ENCODE peak calls at places on chromosomes 7 and 10, in seven cellular contexts. V is activated T-helper 1 cell treated with anti-CD3 and anti-CD28 coated beads, Interleukin-12 subunit alpha, Interleukin-12 subunit beta, Interleukin-2, Interleukin-4 antibody, amounts not matched to agents 30 ng/mL and 10 ng/mL and 1 ng/mL, durations not matched to agents 14 hours and 24 hours and 36 hours; A is mesothelial cell of epicardium; L is activated gamma-delta T cell treated with anti-CD3 and anti-CD28 coated beads, Interleukin-2, amount 50 U/mL, for 16 hours; X is dermis blood vessel endothelial cell; U is stimulated activated CD4-positive, alpha-beta T cell treated with anti-CD3 and anti-CD28 coated beads, Interleukin-12 subunit alpha, Interleukin-12 subunit beta, amount 100 ng/mL, for 24 hours; E is iris pigment epithelial cell. Q is an unnamed sample.

GRCh38 chr7:41222704-41223103 is 480.2 kb downstream of the INHBA start:
- DNase-seq in A (no peak), U (no peak), V (no peak), E (peak), L (no peak), X (peak), Q (no peak)

GRCh38 chr7:95636140-95636539 is 39.8 kb upstream of the PDK4 start:
- DNase-seq in X (no peak), A (no peak), L (no peak), V (no peak), U (no peak), E (peak), Q (no peak)

GRCh38 chr10:124116771-124117510 is 23.5 kb upstream of the CHST15 start:
- DNase-seq in E (no peak), X (peak), A (no peak), L (no peak), V (no peak), U (no peak), Q (no peak)

GRCh38 chr7:34652784-34653183 is 5.2 kb upstream of the NPSR1 start:
- DNase-seq in V (no peak), A (no peak), U (no peak), X (no peak), E (no peak), L (no peak), Q (no peak)

GRCh38 chr7:98771519-98772241 is 98.1 kb downstream of the TMEM130 start:
- DNase-seq in V (no peak), L (no peak), A (no peak), X (no peak), U (no peak), E (peak), Q (peak)

GRCh38 chr10:3754727-3755439 is 30.1 kb downstream of the KLF6 start:
- DNase-seq in L (no peak), V (no peak), X (peak), A (no peak), U (no peak), E (peak), Q (no peak)

GRCh38 chr10:124523301-124523871 is 61.8 kb downstream of the LHPP start:
- DNase-seq in E (peak), A (no peak), X (peak), V (no peak), U (no peak), L (no peak), Q (peak)

GRCh38 chr7:100367251-100367620 is 6.1 kb upstream of the PILRA start:
- DNase-seq in X (no peak), U (no peak), E (no peak), L (no peak), V (no peak), A (no peak), Q (no peak)

GRCh38 chr7:149496642-149497391 is 792 bp downstream of the ZNF746 start:
- DNase-seq in V (peak), E (peak), X (peak), A (peak), L (peak), U (peak), Q (peak)

GRCh38 chr7:5682889-5683670 is 98.4 kb downstream of the RNF216 start:
- DNase-seq in A (no peak), L (no peak), E (no peak), U (no peak), V (no peak), X (no peak), Q (no peak)

GRCh38 chr7:148296994-148297644 is 293.4 kb upstream of the C7orf33 start:
- DNase-seq in X (no peak), V (no peak), L (no peak), A (no peak), U (no peak), E (no peak), Q (no peak)

GRCh38 chr10:33115720-33116119 is 157.7 kb upstream of the ITGB1 start:
- DNase-seq in U (no peak), E (peak), L (no peak), V (no peak), A (no peak), X (no peak), Q (no peak)

GRCh38 chr10:86288695-86289576 is 77.7 kb downstream of the GRID1 start:
- DNase-seq in V (no peak), U (no peak), A (peak), L (no peak), X (no peak), E (no peak), Q (no peak)

GRCh38 chr7:17632401-17632800 is 307.9 kb downstream of the SNX13 start:
- DNase-seq in V (no peak), A (no peak), X (no peak), L (no peak), E (no peak), U (no peak), Q (no peak)

GRCh38 chr7:36048141-36048901 is 104.7 kb upstream of the EEPD1 start:
- DNase-seq in X (no peak), U (no peak), V (no peak), A (no peak), E (peak), L (no peak), Q (no peak)

GRCh38 chr7:47827886-47828285 is 120.4 kb downstream of the PKD1L1 start:
- DNase-seq in A (no peak), X (no peak), U (no peak), E (no peak), L (no peak), V (no peak), Q (no peak)

GRCh38 chr10:66187096-66187733 is 738.6 kb upstream of the LRRTM3 start:
- DNase-seq in U (no peak), X (no peak), E (peak), V (no peak), A (no peak), L (no peak), Q (no peak)

GRCh38 chr10:1538121-1538520 is 199.2 kb downstream of the ADARB2 start:
- DNase-seq in L (no peak), E (no peak), A (no peak), X (no peak), U (no peak), V (no peak), Q (no peak)

GRCh38 chr10:17562572-17562971 is 54.6 kb downstream of the HACD1 start:
- DNase-seq in X (no peak), E (peak), V (no peak), A (no peak), L (no peak), U (no peak), Q (no peak)

GRCh38 chr10:92385836-92386235 is 94.9 kb downstream of the MARCHF5 start:
- DNase-seq in L (no peak), A (no peak), V (no peak), U (no peak), E (no peak), X (no peak), Q (no peak)

GRCh38 chr7:137508437-137509175 is 165.1 kb upstream of the PTN start:
- DNase-seq in A (no peak), X (peak), U (no peak), L (no peak), V (no peak), E (peak), Q (no peak)

GRCh38 chr10:114471906-114472873 is 67.9 kb upstream of the AFAP1L2 start:
- DNase-seq in U (no peak), L (no peak), A (no peak), E (no peak), V (no peak), X (no peak), Q (no peak)

GRCh38 chr7:45089314-45089891 is 634 bp upstream of the NACAD start:
- DNase-seq in L (peak), A (peak), V (peak), U (peak), E (peak), X (peak), Q (peak)

GRCh38 chr10:133159950-133160812 is at the start of gene KNDC1:
- DNase-seq in A (no peak), L (no peak), E (peak), V (no peak), X (peak), U (no peak), Q (peak)

GRCh38 chr10:84336406-84336805 is 8.0 kb downstream of the CCSER2 start:
- DNase-seq in L (no peak), U (no peak), A (no peak), V (no peak), E (no peak), X (no peak), Q (no peak)

GRCh38 chr7:30143748-30144251 is 9.0 kb downstream of the MTURN start:
- DNase-seq in E (peak), U (no peak), X (peak), A (no peak), V (no peak), L (no peak), Q (peak)

GRCh38 chr10:3006093-3006492 is 61.3 kb upstream of the PFKP start:
- DNase-seq in X (no peak), U (no peak), A (no peak), V (no peak), E (no peak), L (no peak), Q (no peak)

GRCh38 chr7:100162874-100163533 is 4.5 kb upstream of the TRAPPC14 start:
- DNase-seq in U (no peak), V (no peak), L (no peak), A (no peak), X (no peak), E (no peak), Q (peak)

GRCh38 chr10:13877154-13877909 is 290.6 kb downstream of the PRPF18 start:
- DNase-seq in A (no peak), X (no peak), E (no peak), L (no peak), V (no peak), U (no peak), Q (no peak)

GRCh38 chr10:89283988-89284475 is 17.8 kb upstream of the IFIT2 start:
- DNase-seq in X (no peak), U (no peak), V (no peak), L (no peak), E (peak), A (no peak), Q (no peak)

GRCh38 chr10:34526758-34527730 is 288.1 kb downstream of the PARD3 start:
- DNase-seq in X (peak), A (no peak), V (no peak), E (peak), L (no peak), U (no peak), Q (no peak)

GRCh38 chr10:121152033-121152432 is 300.9 kb downstream of the WDR11 start:
- DNase-seq in L (no peak), U (no peak), A (no peak), V (no peak), X (no peak), E (no peak), Q (no peak)

GRCh38 chr10:127405221-127405620 is 143.9 kb upstream of the NPS start:
- DNase-seq in E (peak), X (peak), V (no peak), U (no peak), L (no peak), A (no peak), Q (no peak)

GRCh38 chr7:47693161-47693740 is 111.3 kb upstream of the TNS3 start:
- DNase-seq in A (no peak), X (no peak), V (no peak), U (no peak), E (peak), L (no peak), Q (no peak)

GRCh38 chr7:43637114-43637806 is 54.4 kb downstream of the STK17A start:
- DNase-seq in E (peak), V (no peak), U (no peak), X (peak), L (no peak), A (no peak), Q (no peak)

GRCh38 chr10:47190301-47190700 is 109.7 kb upstream of the GDF10 start:
- DNase-seq in E (no peak), V (no peak), A (no peak), X (no peak), U (no peak), L (no peak), Q (no peak)

GRCh38 chr7:95718556-95719410 is 53.6 kb upstream of the DYNC1I1 start:
- DNase-seq in V (no peak), X (peak), L (no peak), E (peak), U (no peak), A (no peak), Q (no peak)

GRCh38 chr10:37856881-37857286 is 526 bp downstream of the ZNF248 start:
- DNase-seq in L (peak), E (no peak), A (no peak), U (no peak), X (no peak), V (peak), Q (peak)

GRCh38 chr10:52314822-52315552 is 906 bp downstream of the DKK1 start:
- DNase-seq in A (no peak), X (peak), L (no peak), V (no peak), E (peak), U (no peak), Q (no peak)